ENCODE peak calls at places on chromosomes 6 and 20, in eight cellular contexts. O, B, R, A, P, G, K and W are unnamed samples.

GRCh38 chr6:151391471-151392428 is at the start of gene ZBTB2:
- DNase-seq in O (peak), B (peak), R (peak), A (peak), P (peak), G (peak), K (peak), W (peak)

GRCh38 chr20:20860078-20860806 is 147.8 kb upstream of the RALGAPA2 start:
- DNase-seq in O (peak), B (peak), R (peak), A (peak), P (peak), G (peak), K (peak), W (peak)

GRCh38 chr6:1614448-1614766 is 4.7 kb downstream of the FOXC1 start:
- DNase-seq in O (peak), B (no peak), R (no peak), A (no peak), P (no peak), G (no peak), K (no peak), W (no peak)

GRCh38 chr20:24479595-24479994 is 10.2 kb downstream of the SYNDIG1 start:
- DNase-seq in O (no peak), B (no peak), R (no peak), A (no peak), P (no peak), G (no peak), K (no peak), W (no peak)

GRCh38 chr6:66948106-66948505 is 1241.1 kb upstream of the EYS start:
- DNase-seq in O (no peak), B (no peak), R (no peak), A (no peak), P (no peak), G (no peak), K (no peak), W (no peak)

GRCh38 chr6:162488444-162488843 is 239.1 kb downstream of the PRKN start:
- DNase-seq in O (no peak), B (no peak), R (no peak), A (no peak), P (no peak), G (no peak), K (no peak), W (no peak)

GRCh38 chr6:47671777-47672176 is 26.6 kb upstream of the ADGRF4 start:
- DNase-seq in O (no peak), B (no peak), R (no peak), A (no peak), P (no peak), G (no peak), K (no peak), W (no peak)

GRCh38 chr6:30752164-30752927 is 8.0 kb upstream of the IER3 start:
- DNase-seq in O (no peak), B (no peak), R (no peak), A (no peak), P (peak), G (peak), K (no peak), W (no peak)

GRCh38 chr6:47196113-47196512 is 113.6 kb downstream of the TNFRSF21 start:
- DNase-seq in O (no peak), B (no peak), R (no peak), A (no peak), P (no peak), G (no peak), K (no peak), W (no peak)

GRCh38 chr6:14824835-14825223 is 421.0 kb upstream of the JARID2 start:
- DNase-seq in O (no peak), B (no peak), R (no peak), A (no peak), P (no peak), G (no peak), K (no peak), W (no peak)

GRCh38 chr6:26126394-26127221 is 39.4 kb downstream of the HFE start:
- DNase-seq in O (no peak), B (peak), R (peak), A (no peak), P (no peak), G (no peak), K (no peak), W (no peak)

GRCh38 chr6:3571206-3571815 is 114.5 kb upstream of the SLC22A23 start:
- DNase-seq in O (no peak), B (no peak), R (no peak), A (no peak), P (no peak), G (no peak), K (no peak), W (no peak)

GRCh38 chr20:4187147-4187546 is 171.8 kb upstream of the RNF24 start:
- DNase-seq in O (no peak), B (no peak), R (no peak), A (no peak), P (no peak), G (no peak), K (no peak), W (no peak)

GRCh38 chr6:118644007-118644406 is 7.4 kb downstream of the CEP85L start:
- DNase-seq in O (no peak), B (no peak), R (no peak), A (no peak), P (peak), G (no peak), K (no peak), W (no peak)

GRCh38 chr6:132369526-132369925 is 31.7 kb downstream of the MOXD1 start:
- DNase-seq in O (no peak), B (no peak), R (no peak), A (no peak), P (peak), G (no peak), K (no peak), W (no peak)

GRCh38 chr20:50610212-50610718 is 81.1 kb downstream of the RIPOR3 start:
- DNase-seq in O (no peak), B (no peak), R (no peak), A (no peak), P (no peak), G (no peak), K (no peak), W (no peak)

GRCh38 chr6:71373943-71374342 is 85.3 kb downstream of the OGFRL1 start:
- DNase-seq in O (no peak), B (no peak), R (no peak), A (no peak), P (no peak), G (no peak), K (no peak), W (no peak)

GRCh38 chr6:47414517-47415167 is 62.9 kb upstream of the CD2AP start:
- DNase-seq in O (no peak), B (peak), R (peak), A (no peak), P (peak), G (no peak), K (no peak), W (peak)

GRCh38 chr20:48797275-48797825 is 30.4 kb downstream of the PREX1 start:
- DNase-seq in O (no peak), B (no peak), R (no peak), A (no peak), P (no peak), G (no peak), K (no peak), W (no peak)

GRCh38 chr6:4358414-4359107 is 223.2 kb upstream of the ECI2 start:
- DNase-seq in O (peak), B (peak), R (no peak), A (no peak), P (peak), G (peak), K (no peak), W (no peak)

GRCh38 chr20:13220194-13220856 is 749 bp upstream of the ISM1 start:
- DNase-seq in O (peak), B (peak), R (no peak), A (no peak), P (no peak), G (peak), K (no peak), W (peak)

GRCh38 chr6:134626131-134626530 is 308.2 kb upstream of the SGK1 start:
- DNase-seq in O (no peak), B (no peak), R (no peak), A (no peak), P (no peak), G (no peak), K (no peak), W (no peak)

GRCh38 chr6:20746024-20746423 is 211.8 kb downstream of the CDKAL1 start:
- DNase-seq in O (no peak), B (no peak), R (no peak), A (no peak), P (no peak), G (peak), K (no peak), W (no peak)

GRCh38 chr6:18302561-18303439 is 38.5 kb upstream of the DEK start:
- DNase-seq in O (no peak), B (no peak), R (no peak), A (no peak), P (no peak), G (no peak), K (no peak), W (no peak)

GRCh38 chr6:131013495-131013894 is 49.5 kb downstream of the EPB41L2 start:
- DNase-seq in O (no peak), B (no peak), R (no peak), A (no peak), P (peak), G (no peak), K (no peak), W (no peak)

GRCh38 chr20:18172379-18172778 is 34.7 kb downstream of the KAT14 start:
- DNase-seq in O (no peak), B (no peak), R (no peak), A (no peak), P (no peak), G (no peak), K (no peak), W (no peak)

GRCh38 chr6:149938571-149939462 is 3.0 kb upstream of the ULBP2 start:
- DNase-seq in O (peak), B (peak), R (peak), A (no peak), P (no peak), G (no peak), K (peak), W (peak)

GRCh38 chr6:33613146-33613793 is 7.9 kb upstream of the ITPR3 start:
- DNase-seq in O (no peak), B (no peak), R (no peak), A (no peak), P (peak), G (no peak), K (no peak), W (no peak)